ENCODE peak calls at places on chromosomes 13 and 19, in ten cellular contexts. One of them, this sample, is unnamed.

GRCh38 chr19:11984986-11985385 is 20.1 kb downstream of the ZNF763 start:
- DNase-seq in suprapubic skin: no peak
- DNase-seq in transverse colon: no peak
- DNase-seq in SK-N-SH: peak
- DNase-seq in prostate gland: no peak
- DNase-seq in H1: peak
- DNase-seq in stomach: no peak
- DNase-seq in SK-N-MC: no peak
- DNase-seq in breast epithelium: no peak
- DNase-seq in K562: no peak
- DNase-seq in this sample: no peak

GRCh38 chr19:39046037-39046821 is 13.9 kb upstream of the FBXO27 start:
- DNase-seq in SK-N-MC: no peak
- DNase-seq in transverse colon: no peak
- DNase-seq in suprapubic skin: no peak
- DNase-seq in SK-N-SH: no peak
- DNase-seq in stomach: peak
- DNase-seq in breast epithelium: no peak
- DNase-seq in prostate gland: no peak
- DNase-seq in K562: no peak
- DNase-seq in H1: no peak
- DNase-seq in this sample: no peak

GRCh38 chr19:17775245-17775927 is 19.6 kb upstream of the B3GNT3 start:
- DNase-seq in transverse colon: peak
- DNase-seq in SK-N-MC: no peak
- DNase-seq in prostate gland: no peak
- DNase-seq in suprapubic skin: no peak
- DNase-seq in K562: peak
- DNase-seq in breast epithelium: no peak
- DNase-seq in SK-N-SH: peak
- DNase-seq in H1: peak
- DNase-seq in stomach: peak
- DNase-seq in this sample: no peak

GRCh38 chr19:51740356-51740755 is 11.3 kb downstream of the FPR1 start:
- DNase-seq in stomach: no peak
- DNase-seq in SK-N-SH: no peak
- DNase-seq in breast epithelium: no peak
- DNase-seq in H1: no peak
- DNase-seq in suprapubic skin: no peak
- DNase-seq in prostate gland: no peak
- DNase-seq in SK-N-MC: no peak
- DNase-seq in K562: no peak
- DNase-seq in transverse colon: no peak
- DNase-seq in this sample: no peak

GRCh38 chr19:17289489-17289888 is 7.8 kb downstream of the ANKLE1 start:
- DNase-seq in H1: peak
- DNase-seq in suprapubic skin: no peak
- DNase-seq in SK-N-SH: peak
- DNase-seq in breast epithelium: no peak
- DNase-seq in K562: peak
- DNase-seq in prostate gland: no peak
- DNase-seq in transverse colon: peak
- DNase-seq in SK-N-MC: no peak
- DNase-seq in stomach: peak
- DNase-seq in this sample: peak

GRCh38 chr13:76048675-76049396 is 412.7 kb downstream of the LMO7 start:
- DNase-seq in breast epithelium: no peak
- DNase-seq in H1: no peak
- DNase-seq in suprapubic skin: no peak
- DNase-seq in K562: no peak
- DNase-seq in prostate gland: no peak
- DNase-seq in stomach: no peak
- DNase-seq in SK-N-SH: no peak
- DNase-seq in transverse colon: no peak
- DNase-seq in SK-N-MC: no peak
- DNase-seq in this sample: no peak

GRCh38 chr19:13430790-13431582 is 75.3 kb downstream of the CACNA1A start:
- DNase-seq in SK-N-SH: peak
- DNase-seq in H1: peak
- DNase-seq in K562: peak
- DNase-seq in transverse colon: peak
- DNase-seq in breast epithelium: no peak
- DNase-seq in suprapubic skin: no peak
- DNase-seq in stomach: peak
- DNase-seq in prostate gland: no peak
- DNase-seq in SK-N-MC: no peak
- DNase-seq in this sample: peak

GRCh38 chr13:24232474-24232873 is 72.0 kb downstream of the SPATA13 start:
- DNase-seq in transverse colon: no peak
- DNase-seq in breast epithelium: no peak
- DNase-seq in SK-N-MC: no peak
- DNase-seq in SK-N-SH: no peak
- DNase-seq in prostate gland: no peak
- DNase-seq in suprapubic skin: no peak
- DNase-seq in stomach: no peak
- DNase-seq in K562: no peak
- DNase-seq in H1: no peak
- DNase-seq in this sample: no peak

GRCh38 chr13:98581971-98582702 is 5.2 kb upstream of the STK24 start:
- DNase-seq in prostate gland: no peak
- DNase-seq in suprapubic skin: no peak
- DNase-seq in transverse colon: no peak
- DNase-seq in H1: no peak
- DNase-seq in SK-N-SH: no peak
- DNase-seq in breast epithelium: no peak
- DNase-seq in stomach: no peak
- DNase-seq in SK-N-MC: no peak
- DNase-seq in K562: no peak
- DNase-seq in this sample: no peak

GRCh38 chr19:40513345-40513678 is 46.5 kb downstream of the SPTBN4 start:
- DNase-seq in H1: no peak
- DNase-seq in transverse colon: no peak
- DNase-seq in suprapubic skin: no peak
- DNase-seq in stomach: no peak
- DNase-seq in SK-N-SH: no peak
- DNase-seq in prostate gland: no peak
- DNase-seq in K562: no peak
- DNase-seq in breast epithelium: no peak
- DNase-seq in SK-N-MC: no peak
- DNase-seq in this sample: no peak

GRCh38 chr19:30696514-30696913 is 324.3 kb downstream of the ZNF536 start:
- DNase-seq in K562: peak
- DNase-seq in stomach: no peak
- DNase-seq in breast epithelium: no peak
- DNase-seq in prostate gland: no peak
- DNase-seq in H1: peak
- DNase-seq in SK-N-MC: no peak
- DNase-seq in SK-N-SH: peak
- DNase-seq in suprapubic skin: no peak
- DNase-seq in transverse colon: no peak
- DNase-seq in this sample: no peak

GRCh38 chr13:36998624-36999041 is 507 bp downstream of the ALG5 start:
- DNase-seq in SK-N-SH: peak
- DNase-seq in breast epithelium: no peak
- DNase-seq in H1: peak
- DNase-seq in K562: peak
- DNase-seq in transverse colon: peak
- DNase-seq in SK-N-MC: no peak
- DNase-seq in suprapubic skin: peak
- DNase-seq in stomach: no peak
- DNase-seq in prostate gland: no peak
- DNase-seq in this sample: peak

DNA sequence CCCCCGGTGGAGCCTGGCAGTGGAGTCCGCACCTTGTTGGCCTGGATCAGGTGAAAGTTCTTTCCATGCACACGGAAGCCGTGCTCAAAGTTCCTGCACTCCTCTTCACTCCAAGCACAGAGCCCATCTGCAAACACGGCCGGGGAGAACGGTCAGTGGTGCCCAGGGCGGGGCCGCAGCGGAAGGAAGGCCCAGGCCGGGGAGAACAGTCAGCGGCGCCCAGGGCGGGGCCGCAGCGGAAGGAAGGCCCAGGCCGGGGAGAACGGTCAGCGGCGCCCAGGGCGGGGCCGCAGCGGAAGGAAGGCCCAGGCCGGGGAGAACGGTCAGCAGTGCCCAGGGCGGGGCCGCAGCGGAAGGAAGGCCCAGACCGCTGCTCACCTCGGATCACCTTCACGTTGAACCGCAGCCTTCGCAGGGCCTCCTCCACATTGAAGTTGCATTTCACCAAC is 20.6 kb upstream of the PLPP2 start:
- DNase-seq in SK-N-MC: no peak
- DNase-seq in prostate gland: no peak
- DNase-seq in SK-N-SH: no peak
- DNase-seq in transverse colon: no peak
- DNase-seq in stomach: peak
- DNase-seq in H1: no peak
- DNase-seq in breast epithelium: no peak
- DNase-seq in suprapubic skin: no peak
- DNase-seq in K562: no peak
- DNase-seq in this sample: peak
- TF ChIP-seq POLR2AphosphoS5 in SK-N-MC: no peak
- TF ChIP-seq POLR2AphosphoS5 in prostate gland: no peak
- TF ChIP-seq POLR2AphosphoS5 in SK-N-SH: no peak
- TF ChIP-seq POLR2AphosphoS5 in transverse colon: no peak
- TF ChIP-seq POLR2AphosphoS5 in stomach: no peak
- TF ChIP-seq POLR2AphosphoS5 in H1: no peak
- TF ChIP-seq POLR2AphosphoS5 in breast epithelium: no peak
- TF ChIP-seq POLR2AphosphoS5 in suprapubic skin: no peak
- TF ChIP-seq POLR2AphosphoS5 in K562: no peak
- TF ChIP-seq POLR2AphosphoS5 in this sample: peak

GRCh38 chr19:10192922-10193321 is 1.8 kb downstream of the DNMT1 start:
- DNase-seq in K562: no peak
- DNase-seq in H1: no peak
- DNase-seq in breast epithelium: no peak
- DNase-seq in SK-N-SH: no peak
- DNase-seq in stomach: no peak
- DNase-seq in prostate gland: no peak
- DNase-seq in suprapubic skin: no peak
- DNase-seq in transverse colon: no peak
- DNase-seq in SK-N-MC: no peak
- DNase-seq in this sample: no peak
- H3K4me3 ChIP-seq in K562: peak
- H3K4me3 ChIP-seq in H1: no peak
- H3K4me3 ChIP-seq in breast epithelium: no peak
- H3K4me3 ChIP-seq in SK-N-SH: no peak
- H3K4me3 ChIP-seq in stomach: no peak
- H3K4me3 ChIP-seq in prostate gland: no peak
- H3K4me3 ChIP-seq in suprapubic skin: peak
- H3K4me3 ChIP-seq in transverse colon: no peak
- H3K4me3 ChIP-seq in SK-N-MC: peak
- H3K4me3 ChIP-seq in this sample: no peak

GRCh38 chr13:61824168-61824567 is 408.5 kb upstream of the PCDH20 start:
- DNase-seq in K562: no peak
- DNase-seq in H1: no peak
- DNase-seq in prostate gland: no peak
- DNase-seq in stomach: no peak
- DNase-seq in SK-N-SH: no peak
- DNase-seq in breast epithelium: no peak
- DNase-seq in transverse colon: no peak
- DNase-seq in SK-N-MC: no peak
- DNase-seq in suprapubic skin: no peak
- DNase-seq in this sample: no peak
- H3K27ac ChIP-seq in K562: no peak
- H3K27ac ChIP-seq in H1: no peak
- H3K27ac ChIP-seq in prostate gland: no peak
- H3K27ac ChIP-seq in stomach: no peak
- H3K27ac ChIP-seq in SK-N-SH: no peak
- H3K27ac ChIP-seq in breast epithelium: no peak
- H3K27ac ChIP-seq in transverse colon: no peak
- H3K27ac ChIP-seq in SK-N-MC: no peak
- H3K27ac ChIP-seq in suprapubic skin: no peak
- H3K27ac ChIP-seq in this sample: no peak

GRCh38 chr19:7477758-7478157 is 11.1 kb downstream of the PEX11G start:
- DNase-seq in K562: no peak
- DNase-seq in SK-N-SH: no peak
- DNase-seq in suprapubic skin: no peak
- DNase-seq in stomach: no peak
- DNase-seq in breast epithelium: no peak
- DNase-seq in H1: no peak
- DNase-seq in prostate gland: no peak
- DNase-seq in transverse colon: no peak
- DNase-seq in SK-N-MC: no peak
- DNase-seq in this sample: no peak
- TF ChIP-seq POLR2AphosphoS5 in K562: no peak
- TF ChIP-seq POLR2AphosphoS5 in SK-N-SH: no peak
- TF ChIP-seq POLR2AphosphoS5 in suprapubic skin: no peak
- TF ChIP-seq POLR2AphosphoS5 in stomach: no peak
- TF ChIP-seq POLR2AphosphoS5 in breast epithelium: no peak
- TF ChIP-seq POLR2AphosphoS5 in H1: no peak
- TF ChIP-seq POLR2AphosphoS5 in prostate gland: no peak
- TF ChIP-seq POLR2AphosphoS5 in transverse colon: no peak
- TF ChIP-seq POLR2AphosphoS5 in SK-N-MC: no peak
- TF ChIP-seq POLR2AphosphoS5 in this sample: no peak